ENCODE peak calls at places on chromosome 17, in four cellular contexts. L, A, W and P are unnamed samples.

GRCh38 chr17:73315481-73315880 is 3.7 kb upstream of the CDC42EP4 start:
- DNase-seq in L (no peak), A (no peak), W (no peak), P (no peak)

GRCh38 chr17:13490427-13490826 is 111.3 kb downstream of the HS3ST3A1 start:
- DNase-seq in W (no peak), L (no peak), A (no peak), P (no peak)

GRCh38 chr17:3754458-3755334 is 31.0 kb downstream of the HASPIN start:
- DNase-seq in A (peak), W (no peak), L (no peak), P (no peak)

GRCh38 chr17:47663997-47664941 is 14.6 kb downstream of the KPNB1 start:
- DNase-seq in W (peak), L (no peak), A (peak), P (peak)

GRCh38 chr17:42062673-42063072 is 12.3 kb upstream of the C17orf113 start:
- DNase-seq in A (no peak), L (no peak), W (no peak), P (no peak)

GRCh38 chr17:40430272-40431230 is 12.7 kb upstream of the IGFBP4 start:
- DNase-seq in W (no peak), L (no peak), A (no peak), P (no peak)

GRCh38 chr17:73311428-73311780 is 397 bp downstream of the CDC42EP4 start:
- DNase-seq in A (peak), W (no peak), L (peak), P (no peak)

GRCh38 chr17:81153340-81153803 is 11.9 kb upstream of the PVALEF start:
- DNase-seq in A (no peak), L (no peak), W (peak), P (peak)

GRCh38 chr17:4008496-4009163 is 44.4 kb upstream of the ATP2A3 start:
- DNase-seq in L (no peak), A (no peak), W (no peak), P (no peak)

GRCh38 chr17:73718912-73719311 is 74.7 kb upstream of the SDK2 start:
- DNase-seq in L (no peak), A (no peak), W (no peak), P (no peak)

GRCh38 chr17:64319531-64319930 is 56.5 kb upstream of the TEX2 start:
- DNase-seq in A (no peak), W (no peak), L (no peak), P (no peak)

GRCh38 chr17:53721101-53721500 is 101.6 kb upstream of the KIF2B start:
- DNase-seq in L (no peak), A (no peak), W (no peak), P (no peak)

GRCh38 chr17:17737938-17738894 is 57.0 kb downstream of the RAI1 start:
- DNase-seq in L (no peak), A (no peak), W (no peak), P (no peak)

GRCh38 chr17:62033317-62033716 is 31.8 kb downstream of the MED13 start:
- DNase-seq in A (no peak), L (no peak), W (no peak), P (no peak)

GRCh38 chr17:6698004-6698403 is 15.2 kb downstream of the SLC13A5 start:
- DNase-seq in W (no peak), A (no peak), L (no peak), P (no peak)